ENCODE peak calls at places on chromosomes 1 and 21, in six cellular contexts. One of them, this sample, is unnamed.
A peak's percentile ranks its signal among the peaks of the same experiment; 100 is the strongest.

GRCh38 chr21:14589855-14590563 is 43.9 kb upstream of the SAMSN1 start:
- DNase-seq in NT2/D1: no peak
- DNase-seq in neural progenitor cell: no peak
- DNase-seq in K562: no peak
- DNase-seq in PC-3: no peak
- DNase-seq in GM23248: no peak
- DNase-seq in this sample: no peak

GRCh38 chr1:181251001-181251712 is 162.7 kb downstream of the IER5 start:
- DNase-seq in PC-3: peak; percentile 92
- DNase-seq in GM23248: peak; percentile 44
- DNase-seq in neural progenitor cell: no peak
- DNase-seq in NT2/D1: no peak
- DNase-seq in K562: no peak
- DNase-seq in this sample: peak; percentile 31

GRCh38 chr1:24321712-24322635 is 2.8 kb downstream of the GRHL3 start:
- DNase-seq in NT2/D1: peak; percentile 81
- DNase-seq in PC-3: peak; percentile 87
- DNase-seq in neural progenitor cell: peak; percentile 79
- DNase-seq in GM23248: peak; percentile 82
- DNase-seq in K562: peak; percentile 81
- DNase-seq in this sample: peak; percentile 73

GRCh38 chr1:9164537-9164910 is 35.6 kb upstream of the GPR157 start:
- DNase-seq in NT2/D1: no peak
- DNase-seq in neural progenitor cell: no peak
- DNase-seq in PC-3: no peak
- DNase-seq in GM23248: peak; percentile 39
- DNase-seq in K562: no peak
- DNase-seq in this sample: peak; percentile 35

GRCh38 chr1:24052119-24052695 is 59.7 kb downstream of the MYOM3 start:
- DNase-seq in NT2/D1: no peak
- DNase-seq in neural progenitor cell: no peak
- DNase-seq in K562: no peak
- DNase-seq in GM23248: no peak
- DNase-seq in PC-3: no peak
- DNase-seq in this sample: peak; percentile 68

GRCh38 chr1:113292660-113293626 is 97.4 kb upstream of the MAGI3 start:
- DNase-seq in neural progenitor cell: no peak
- DNase-seq in K562: no peak
- DNase-seq in GM23248: no peak
- DNase-seq in PC-3: no peak
- DNase-seq in NT2/D1: no peak
- DNase-seq in this sample: no peak

GRCh38 chr1:44355582-44356305 is 687 bp upstream of the ERI3 start:
- DNase-seq in neural progenitor cell: no peak
- DNase-seq in NT2/D1: no peak
- DNase-seq in K562: no peak
- DNase-seq in PC-3: no peak
- DNase-seq in GM23248: no peak
- DNase-seq in this sample: no peak

GRCh38 chr1:208834346-208835081 is 590.3 kb upstream of the PLXNA2 start:
- DNase-seq in K562: no peak
- DNase-seq in neural progenitor cell: peak; percentile 44
- DNase-seq in NT2/D1: no peak
- DNase-seq in PC-3: no peak
- DNase-seq in GM23248: peak; percentile 23
- DNase-seq in this sample: peak; percentile 52

GRCh38 chr1:39632491-39633417 is 6.7 kb downstream of the HEYL start:
- DNase-seq in NT2/D1: no peak
- DNase-seq in K562: peak; percentile 58
- DNase-seq in PC-3: peak; percentile 39
- DNase-seq in neural progenitor cell: peak; percentile 90
- DNase-seq in GM23248: peak; percentile 83
- DNase-seq in this sample: peak; percentile 90

GRCh38 chr1:52727114-52727586 is 897 bp downstream of the ZYG11B start:
- DNase-seq in neural progenitor cell: peak; percentile 18
- DNase-seq in GM23248: peak; percentile 58
- DNase-seq in K562: peak; percentile 54
- DNase-seq in PC-3: peak; percentile 23
- DNase-seq in NT2/D1: no peak
- DNase-seq in this sample: peak; percentile 52

GRCh38 chr1:24898909-24899439 is 31.1 kb downstream of the RUNX3 start:
- DNase-seq in GM23248: no peak
- DNase-seq in PC-3: no peak
- DNase-seq in neural progenitor cell: no peak
- DNase-seq in K562: no peak
- DNase-seq in NT2/D1: no peak
- DNase-seq in this sample: no peak

GRCh38 chr1:7827134-7827955 is 25.5 kb downstream of the UTS2 start:
- DNase-seq in PC-3: no peak
- DNase-seq in GM23248: no peak
- DNase-seq in neural progenitor cell: no peak
- DNase-seq in K562: peak; percentile 68
- DNase-seq in NT2/D1: peak; percentile 2
- DNase-seq in this sample: no peak

GRCh38 chr1:98991127-98992003 is 13.3 kb downstream of the PLPPR5 start:
- DNase-seq in GM23248: peak; percentile 87
- DNase-seq in neural progenitor cell: peak; percentile 46
- DNase-seq in NT2/D1: no peak
- DNase-seq in K562: no peak
- DNase-seq in PC-3: peak; percentile 81
- DNase-seq in this sample: peak; percentile 56

GRCh38 chr1:187630653-187631380 is 802.1 kb downstream of the PLA2G4A start:
- DNase-seq in neural progenitor cell: peak; percentile 7
- DNase-seq in GM23248: no peak
- DNase-seq in NT2/D1: no peak
- DNase-seq in K562: no peak
- DNase-seq in PC-3: no peak
- DNase-seq in this sample: no peak

GRCh38 chr1:209927466-209927865 is 10.6 kb upstream of the SYT14 start:
- DNase-seq in NT2/D1: no peak
- DNase-seq in PC-3: peak; percentile 0
- DNase-seq in neural progenitor cell: peak; percentile 28
- DNase-seq in GM23248: no peak
- DNase-seq in K562: no peak
- DNase-seq in this sample: no peak

GRCh38 chr21:39079617-39080016 is 103.6 kb downstream of the PSMG1 start:
- DNase-seq in K562: no peak
- DNase-seq in GM23248: no peak
- DNase-seq in neural progenitor cell: no peak
- DNase-seq in PC-3: no peak
- DNase-seq in NT2/D1: no peak
- DNase-seq in this sample: no peak

GRCh38 chr1:110130113-110130591 is 17.9 kb downstream of the UBL4B start:
- DNase-seq in PC-3: no peak
- DNase-seq in NT2/D1: no peak
- DNase-seq in GM23248: peak; percentile 46
- DNase-seq in neural progenitor cell: peak; percentile 41
- DNase-seq in K562: peak; percentile 35
- DNase-seq in this sample: peak; percentile 34

GRCh38 chr1:91007092-91007491 is 14.7 kb downstream of the ZNF644 start:
- DNase-seq in NT2/D1: no peak
- DNase-seq in PC-3: no peak
- DNase-seq in K562: no peak
- DNase-seq in GM23248: no peak
- DNase-seq in neural progenitor cell: no peak
- DNase-seq in this sample: no peak

GRCh38 chr1:19010995-19011696 is 54.7 kb upstream of the IFFO2 start:
- DNase-seq in NT2/D1: peak; percentile 60
- DNase-seq in K562: no peak
- DNase-seq in GM23248: peak; percentile 99
- DNase-seq in PC-3: peak; percentile 99
- DNase-seq in neural progenitor cell: peak; percentile 55
- DNase-seq in this sample: peak; percentile 98

GRCh38 chr1:229227298-229227919 is 43.5 kb upstream of the RAB4A start:
- DNase-seq in GM23248: peak; percentile 79
- DNase-seq in K562: peak; percentile 85
- DNase-seq in PC-3: peak; percentile 83
- DNase-seq in neural progenitor cell: peak; percentile 88
- DNase-seq in NT2/D1: peak; percentile 84
- DNase-seq in this sample: peak; percentile 87

GRCh38 chr1:64864018-64864945 is 102.1 kb downstream of the JAK1 start:
- DNase-seq in GM23248: no peak
- DNase-seq in NT2/D1: no peak
- DNase-seq in PC-3: peak; percentile 84
- DNase-seq in neural progenitor cell: no peak
- DNase-seq in K562: peak; percentile 85
- DNase-seq in this sample: no peak

GRCh38 chr21:36134820-36135390 is at the start of gene CBR3:
- DNase-seq in GM23248: peak; percentile 81
- DNase-seq in neural progenitor cell: peak; percentile 48
- DNase-seq in NT2/D1: no peak
- DNase-seq in K562: no peak
- DNase-seq in PC-3: peak; percentile 79
- DNase-seq in this sample: peak; percentile 75

GRCh38 chr1:98322966-98323365 is 338.6 kb upstream of the SNX7 start:
- DNase-seq in NT2/D1: no peak
- DNase-seq in K562: no peak
- DNase-seq in neural progenitor cell: no peak
- DNase-seq in PC-3: peak; percentile 82
- DNase-seq in GM23248: peak; percentile 51
- DNase-seq in this sample: peak; percentile 56

GRCh38 chr1:65758128-65758527 is 34.6 kb upstream of the PDE4B start:
- DNase-seq in GM23248: no peak
- DNase-seq in neural progenitor cell: no peak
- DNase-seq in PC-3: no peak
- DNase-seq in K562: no peak
- DNase-seq in NT2/D1: no peak
- DNase-seq in this sample: no peak

GRCh38 chr1:1761504-1762376 is 16.5 kb downstream of the NADK start:
- DNase-seq in PC-3: peak; percentile 1
- DNase-seq in K562: no peak
- DNase-seq in NT2/D1: no peak
- DNase-seq in GM23248: no peak
- DNase-seq in neural progenitor cell: no peak
- DNase-seq in this sample: no peak

GRCh38 chr1:115828101-115829022 is 12.6 kb downstream of the NHLH2 start:
- DNase-seq in K562: peak; percentile 40
- DNase-seq in GM23248: peak; percentile 34
- DNase-seq in NT2/D1: no peak
- DNase-seq in neural progenitor cell: peak; percentile 78
- DNase-seq in PC-3: no peak
- DNase-seq in this sample: peak; percentile 25
- H3K4me3 ChIP-seq in K562: no peak overlapping the region
- H3K4me3 ChIP-seq in GM23248: peak overlapping the region; percentile 27
- H3K4me3 ChIP-seq in NT2/D1: peak overlapping the region; percentile 65
- H3K4me3 ChIP-seq in neural progenitor cell: peak overlapping the region; percentile 67
- H3K4me3 ChIP-seq in PC-3: no peak overlapping the region
- H3K4me3 ChIP-seq in this sample: peak overlapping the region; percentile 71

DNA sequence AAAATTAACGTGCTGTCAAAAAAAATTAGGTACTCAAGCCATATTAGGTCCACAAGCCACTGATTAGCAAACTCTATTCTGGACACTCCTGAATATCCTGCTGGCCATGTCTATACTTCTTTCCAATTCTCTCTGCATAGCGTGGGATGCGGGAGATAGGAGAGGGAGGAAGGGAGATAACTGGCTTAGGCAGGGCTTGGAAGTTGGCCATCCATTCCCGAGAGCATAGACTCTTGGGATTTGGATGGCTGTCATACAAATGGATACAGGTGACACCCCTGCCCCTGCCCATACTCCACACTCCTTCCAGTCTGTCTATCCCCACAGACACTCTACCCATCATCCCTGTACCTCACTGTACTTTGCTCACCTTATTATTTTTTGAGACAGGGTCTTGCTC is 2.3 kb upstream of the PRELP start:
- DNase-seq in GM23248: no peak
- DNase-seq in neural progenitor cell: no peak
- DNase-seq in K562: no peak
- DNase-seq in NT2/D1: no peak
- DNase-seq in PC-3: no peak
- DNase-seq in this sample: no peak
- H3K9ac ChIP-seq in GM23248: no peak overlapping the region
- H3K9ac ChIP-seq in neural progenitor cell: no peak overlapping the region
- H3K9ac ChIP-seq in K562: no peak overlapping the region
- H3K9ac ChIP-seq in NT2/D1: no peak overlapping the region
- H3K9ac ChIP-seq in PC-3: no peak overlapping the region
- H3K9ac ChIP-seq in this sample: no peak overlapping the region

GRCh38 chr1:227621211-227621610 is 57.9 kb downstream of the ZNF678 start:
- DNase-seq in neural progenitor cell: no peak
- DNase-seq in GM23248: peak; percentile 0
- DNase-seq in NT2/D1: no peak
- DNase-seq in K562: no peak
- DNase-seq in PC-3: no peak
- DNase-seq in this sample: no peak
- H3K9me3 ChIP-seq in neural progenitor cell: peaks cover 4% of the 10 kb centered on the region
- H3K9me3 ChIP-seq in GM23248: no peaks in the 10 kb centered on the region
- H3K9me3 ChIP-seq in NT2/D1: peaks cover 93% of the 10 kb centered on the region
- H3K9me3 ChIP-seq in K562: peaks cover 2% of the 10 kb centered on the region
- H3K9me3 ChIP-seq in PC-3: peaks cover 75% of the 10 kb centered on the region
- H3K9me3 ChIP-seq in this sample: peaks cover 10% of the 10 kb centered on the region

DNA sequence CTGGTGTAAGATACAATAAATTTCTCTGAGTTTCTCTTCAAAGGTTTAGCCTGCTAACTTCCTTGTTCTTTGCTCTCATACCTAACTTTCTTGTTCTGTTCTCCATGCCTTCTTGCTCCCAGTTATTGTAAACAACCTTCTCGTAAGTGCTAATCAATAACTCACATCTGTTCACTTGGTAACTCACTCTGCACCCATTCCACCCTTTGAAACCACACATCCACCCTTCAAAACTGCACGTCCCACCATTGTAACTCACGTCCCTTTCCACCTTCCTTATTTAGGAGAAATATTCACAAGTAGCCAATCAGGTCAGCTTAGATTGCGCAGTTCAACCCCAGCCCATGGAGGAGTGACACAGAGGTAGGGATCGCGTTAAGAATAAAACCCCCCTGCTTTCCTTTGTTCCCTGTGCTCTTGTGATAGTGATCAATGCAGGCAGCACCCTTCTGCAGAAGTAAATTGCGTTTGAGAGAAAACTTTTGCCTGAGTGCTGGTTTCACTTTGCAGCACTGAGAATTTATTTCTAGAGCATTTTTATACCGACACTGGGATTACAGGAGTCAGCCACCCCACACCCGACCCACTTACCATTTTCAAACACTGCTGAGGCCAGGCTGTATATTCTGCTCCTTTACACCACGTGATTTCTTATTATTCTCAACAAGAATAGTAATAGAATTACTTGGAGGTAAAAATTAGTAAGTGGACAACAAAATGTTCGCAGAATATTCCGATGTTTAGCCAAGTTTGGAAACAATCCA is 789.2 kb upstream of the RGS18 start:
- DNase-seq in neural progenitor cell: peak; percentile 11
- DNase-seq in GM23248: no peak
- DNase-seq in K562: peak; percentile 10
- DNase-seq in NT2/D1: no peak
- DNase-seq in PC-3: no peak
- DNase-seq in this sample: no peak
- H3K4me3 ChIP-seq in neural progenitor cell: no peak overlapping the region
- H3K4me3 ChIP-seq in GM23248: no peak overlapping the region
- H3K4me3 ChIP-seq in K562: peak overlapping the region; percentile 20
- H3K4me3 ChIP-seq in NT2/D1: no peak overlapping the region
- H3K4me3 ChIP-seq in PC-3: no peak overlapping the region
- H3K4me3 ChIP-seq in this sample: no peak overlapping the region

GRCh38 chr1:28249013-28249870 is 10.1 kb upstream of the SESN2 start:
- DNase-seq in K562: peak; percentile 57
- DNase-seq in neural progenitor cell: peak; percentile 50
- DNase-seq in NT2/D1: no peak
- DNase-seq in PC-3: peak; percentile 88
- DNase-seq in GM23248: peak; percentile 75
- DNase-seq in this sample: peak; percentile 87
- H3K9ac ChIP-seq in K562: peak overlapping the region; percentile 78
- H3K9ac ChIP-seq in neural progenitor cell: no peak overlapping the region
- H3K9ac ChIP-seq in NT2/D1: peak overlapping the region; percentile 21
- H3K9ac ChIP-seq in PC-3: no peak overlapping the region
- H3K9ac ChIP-seq in GM23248: peak overlapping the region; percentile 61
- H3K9ac ChIP-seq in this sample: peak overlapping the region; percentile 73

This sample was measured in adipocyte.